ENCODE peak calls at places on chromosome 22, in nine cellular contexts. U, D, E, F, S, L, Z, P and A are unnamed samples.

GRCh38 chr22:25546751-25547150 is 17.7 kb upstream of the GRK3 start:
- DNase-seq in F (no peak), D (no peak), P (no peak), S (no peak), L (no peak), E (peak), Z (no peak), U (no peak), A (no peak)

GRCh38 chr22:25085930-25086901 is 113.4 kb upstream of the CRYBB3 start:
- DNase-seq in U (peak), P (no peak), L (no peak), Z (no peak), D (peak), S (peak), E (peak), F (no peak), A (no peak)

GRCh38 chr22:33781396-33781795 is 138.9 kb downstream of the LARGE1 start:
- DNase-seq in F (no peak), S (peak), Z (peak), E (no peak), U (no peak), P (no peak), L (peak), D (peak), A (no peak)

GRCh38 chr22:46879083-46879482 is 116.6 kb downstream of the TBC1D22A start:
- DNase-seq in Z (no peak), F (no peak), D (peak), U (no peak), P (no peak), L (no peak), S (peak), E (no peak), A (no peak)

GRCh38 chr22:45460288-45461109 is 42.2 kb upstream of the FBLN1 start:
- DNase-seq in U (peak), Z (no peak), F (peak), S (peak), L (peak), D (peak), E (no peak), P (no peak), A (no peak)

GRCh38 chr22:32097018-32097417 is 54.0 kb downstream of the SLC5A1 start:
- DNase-seq in E (no peak), F (no peak), D (no peak), U (no peak), Z (no peak), P (no peak), L (no peak), S (no peak), A (no peak)

GRCh38 chr22:46069518-46070214 is 80.7 kb upstream of the PPARA start:
- DNase-seq in P (peak), D (peak), S (peak), Z (no peak), E (peak), U (no peak), F (peak), L (peak), A (peak)

GRCh38 chr22:47188337-47189055 is 426.0 kb downstream of the TBC1D22A start:
- DNase-seq in F (no peak), L (no peak), E (no peak), U (peak), D (no peak), Z (no peak), P (no peak), S (no peak), A (no peak)

GRCh38 chr22:46783721-46784120 is 21.3 kb downstream of the TBC1D22A start:
- DNase-seq in E (no peak), U (no peak), F (no peak), D (peak), P (no peak), Z (no peak), S (no peak), L (no peak), A (no peak)

GRCh38 chr22:29147241-29147919 is 58.3 kb upstream of the EMID1 start:
- DNase-seq in U (peak), F (no peak), L (no peak), D (no peak), E (no peak), S (no peak), Z (no peak), P (no peak), A (no peak)

GRCh38 chr22:29587938-29588699 is 7.2 kb upstream of the NIPSNAP1 start:
- DNase-seq in U (no peak), Z (no peak), E (peak), S (no peak), F (no peak), D (peak), P (peak), L (peak), A (no peak)

GRCh38 chr22:25137577-25138525 is 61.8 kb upstream of the CRYBB3 start:
- DNase-seq in S (no peak), D (no peak), F (no peak), Z (no peak), L (no peak), E (no peak), U (no peak), P (no peak), A (no peak)

GRCh38 chr22:38835888-38836301 is 7.9 kb downstream of the NPTXR start:
- DNase-seq in L (no peak), D (peak), E (peak), F (no peak), S (no peak), P (no peak), U (no peak), Z (no peak), A (no peak)

GRCh38 chr22:26235792-26236191 is 66.5 kb downstream of the SEZ6L start:
- DNase-seq in E (no peak), S (no peak), U (no peak), P (no peak), Z (no peak), F (no peak), L (no peak), D (no peak), A (no peak)

GRCh38 chr22:26769663-26770062 is 112.3 kb downstream of the MIAT start:
- DNase-seq in D (no peak), U (no peak), F (no peak), P (no peak), S (no peak), E (no peak), Z (no peak), L (no peak), A (no peak)

GRCh38 chr22:37817705-37818311 is 5.4 kb upstream of the GALR3 start:
- DNase-seq in E (peak), D (peak), P (no peak), F (peak), U (peak), S (peak), Z (peak), L (no peak), A (no peak)

DNA sequence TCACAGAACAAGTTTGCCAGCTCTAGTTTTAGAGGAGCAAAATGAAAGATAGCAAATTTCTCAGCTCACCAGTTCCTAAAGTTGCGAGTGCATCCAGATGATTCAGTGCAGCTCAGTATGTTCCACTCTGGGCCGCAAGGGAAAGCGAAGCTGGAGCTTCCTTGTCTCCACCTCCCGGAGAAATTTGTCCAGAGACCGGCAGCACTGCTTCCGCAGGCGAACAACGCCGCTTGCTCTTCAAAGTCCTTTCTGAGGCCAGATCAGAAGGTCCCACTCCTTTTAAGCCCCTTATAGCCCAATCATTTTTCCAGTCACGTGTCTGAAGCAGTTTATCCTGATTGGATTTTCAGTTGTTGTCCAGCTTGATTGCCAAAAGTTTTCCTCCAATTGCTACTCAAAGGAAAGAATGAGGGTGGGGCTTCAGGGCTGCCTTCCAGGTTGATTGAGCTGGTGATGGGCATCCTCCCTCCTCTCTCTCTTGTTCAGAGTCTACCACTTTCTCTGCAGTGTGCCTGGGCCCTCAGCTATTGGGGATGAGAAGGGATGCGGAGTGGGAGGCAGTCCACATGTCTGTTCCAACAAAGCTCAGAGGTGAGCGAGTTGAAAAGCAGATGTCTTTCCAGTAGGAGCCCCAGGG is at the start of gene ZNF280A:
- DNase-seq in U (no peak), S (no peak), P (no peak), E (no peak), F (no peak), L (no peak), Z (no peak), D (peak), A (no peak)
- TF ChIP-seq CTCF in U (no peak), S (no peak), P (no peak), E (no peak), F (no peak), L (peak), Z (peak), D (peak), A (no peak)

GRCh38 chr22:17152340-17152739 is 6.7 kb downstream of the HDHD5 start:
- DNase-seq in U (no peak), S (no peak), Z (no peak), D (no peak), F (no peak), P (no peak), L (no peak), E (no peak), A (no peak)
- H3K4me3 ChIP-seq in U (no peak), S (no peak), Z (no peak), D (no peak), F (no peak), P (no peak), L (no peak), E (no peak), A (no peak)

DNA sequence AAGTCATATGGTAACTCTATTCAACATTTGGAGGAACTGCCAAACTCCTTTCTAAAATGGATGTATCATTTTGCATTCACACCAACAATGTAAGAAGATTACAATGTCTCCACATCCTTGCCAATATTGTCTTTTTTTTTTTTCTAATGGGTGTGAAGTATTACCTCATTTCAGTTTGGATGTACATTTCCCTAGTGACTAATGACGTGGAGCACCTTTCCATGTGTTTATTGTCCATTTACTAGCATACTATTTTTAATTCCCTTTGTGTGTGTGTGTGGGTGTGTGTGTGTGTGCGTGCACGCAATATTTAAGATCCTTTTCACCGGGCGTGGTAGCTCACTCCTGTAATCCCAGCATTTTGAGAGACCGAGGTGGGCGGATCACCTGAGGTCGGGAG is 62.7 kb downstream of the APOL3 start:
- DNase-seq in S (no peak), Z (no peak), P (no peak), D (peak), L (no peak), U (peak), E (no peak), F (no peak), A (no peak)
- TF ChIP-seq CTCF in S (no peak), Z (no peak), P (no peak), D (no peak), L (no peak), U (no peak), E (no peak), F (no peak), A (no peak)

DNA sequence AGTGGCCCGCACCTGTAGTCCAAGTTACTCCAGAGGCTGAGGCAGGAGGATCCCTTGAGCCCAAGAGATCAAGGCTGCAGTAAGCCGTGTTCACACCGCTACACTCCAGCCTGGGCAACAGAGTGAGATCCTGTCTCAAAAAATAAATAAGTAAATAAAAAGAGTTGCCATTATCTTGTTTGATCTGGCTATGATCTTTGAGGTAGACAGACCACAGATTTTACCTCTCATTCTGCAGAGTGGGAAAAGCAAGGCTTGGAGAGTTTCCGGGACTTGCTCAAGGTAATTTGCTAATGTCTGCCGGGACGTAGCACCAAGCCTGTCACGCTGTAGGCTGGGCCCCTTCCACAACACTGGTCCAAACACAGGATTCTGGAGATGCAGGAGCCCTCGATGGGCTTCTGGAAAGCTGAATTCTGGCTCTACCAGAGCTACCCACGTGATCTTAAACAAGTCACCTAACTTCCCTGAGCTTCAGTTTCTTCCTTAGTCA is 6.8 kb downstream of the GRAP2 start:
- DNase-seq in U (no peak), F (no peak), P (no peak), L (no peak), E (no peak), D (no peak), S (no peak), Z (no peak), A (no peak)
- H3K4me3 ChIP-seq in U (no peak), F (no peak), P (no peak), L (no peak), E (no peak), D (no peak), S (no peak), Z (no peak), A (no peak)

DNA sequence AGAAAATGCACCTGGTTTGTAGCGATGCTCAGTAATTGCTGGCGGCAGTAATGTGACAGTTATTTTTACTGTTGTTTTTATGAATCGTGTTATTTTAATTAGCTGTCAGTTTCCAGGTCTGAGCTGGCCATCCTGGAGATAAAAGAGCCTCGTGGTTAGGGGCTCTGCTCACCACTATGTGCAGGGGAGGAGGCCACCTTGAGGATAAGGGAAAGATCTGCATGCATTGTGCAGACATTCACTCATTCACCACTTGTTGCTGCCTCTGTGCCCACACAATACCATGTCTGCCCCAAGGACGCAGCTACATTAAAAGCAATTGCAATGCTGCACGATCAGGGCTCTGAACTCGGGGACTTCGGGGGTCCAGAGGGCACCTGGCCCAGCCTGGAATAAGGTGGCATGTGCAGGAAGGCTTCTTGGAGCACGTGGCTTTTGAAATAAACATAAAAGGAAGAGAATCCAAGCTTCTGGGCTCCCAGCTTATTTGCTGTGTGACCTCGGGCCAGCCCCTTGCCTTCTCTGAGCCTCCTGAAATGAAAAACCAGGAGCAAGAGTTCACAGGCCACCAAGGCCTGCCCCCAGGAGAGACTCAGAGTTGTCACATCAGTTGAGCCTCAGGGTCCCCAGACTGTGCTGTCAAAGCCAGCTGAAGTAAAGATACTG is 44.7 kb upstream of the SHISAL1 start:
- DNase-seq in F (no peak), Z (no peak), S (no peak), P (no peak), U (no peak), D (no peak), L (no peak), E (no peak), A (no peak)
- TF ChIP-seq CTCF in F (no peak), Z (peak), S (no peak), P (peak), U (no peak), D (peak), L (peak), E (no peak), A (no peak)

DNA sequence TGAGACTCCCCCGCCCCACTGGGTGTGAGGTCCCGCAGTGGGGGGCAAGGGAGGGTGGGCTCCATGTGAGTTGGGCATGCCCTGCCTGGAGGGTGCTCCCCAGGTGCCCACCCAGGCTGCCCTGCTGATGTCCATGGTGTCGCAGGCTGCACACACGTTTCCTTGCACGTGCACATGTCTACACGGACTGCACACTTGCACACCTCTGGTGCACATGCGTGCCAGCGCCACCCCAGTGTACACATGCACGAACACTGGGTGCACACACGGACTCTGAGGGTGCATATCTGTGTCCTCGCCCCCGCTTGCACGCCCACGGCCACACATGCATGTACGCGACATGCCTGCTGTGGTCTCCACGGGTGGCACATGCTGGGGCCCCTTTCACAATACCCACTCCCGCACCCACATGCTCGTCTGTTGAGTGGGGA is 35.2 kb upstream of the PRODH start:
- DNase-seq in Z (no peak), P (no peak), U (peak), D (no peak), F (no peak), L (no peak), E (no peak), S (no peak), A (no peak)
- H3K4me3 ChIP-seq in Z (no peak), P (no peak), U (no peak), D (no peak), F (no peak), L (no peak), E (no peak), S (no peak), A (no peak)

GRCh38 chr22:48554893-48555552 is 1272.7 kb downstream of the BRD1 start:
- DNase-seq in S (no peak), P (no peak), F (no peak), Z (no peak), U (no peak), L (no peak), D (no peak), E (peak), A (no peak)
- TF ChIP-seq CTCF in S (no peak), P (peak), F (no peak), Z (no peak), U (no peak), L (no peak), D (no peak), E (no peak), A (no peak)

DNA sequence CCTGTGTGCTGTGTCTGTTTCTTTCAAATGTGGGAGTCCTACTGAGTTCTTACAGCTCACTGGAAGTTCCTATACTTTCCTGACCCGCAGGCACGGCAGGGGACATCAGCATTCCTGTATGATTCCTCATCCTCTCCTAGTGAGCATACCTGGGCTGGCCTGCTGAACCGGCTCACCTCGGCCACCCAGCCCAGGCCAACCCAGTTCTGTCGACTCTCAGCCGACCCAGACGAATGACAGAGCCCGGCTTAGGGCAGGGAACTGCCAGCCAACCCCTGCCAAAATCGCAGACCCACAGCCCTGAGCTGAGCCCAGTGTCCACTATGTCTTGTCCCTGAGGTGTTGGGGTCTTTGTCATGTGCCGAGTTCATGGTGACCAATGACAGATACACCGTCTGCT is 339.7 kb downstream of the BRD1 start:
- DNase-seq in D (no peak), F (no peak), Z (no peak), E (no peak), S (no peak), L (no peak), P (no peak), U (peak), A (no peak)
- H3K4me3 ChIP-seq in D (no peak), F (no peak), Z (no peak), E (no peak), S (no peak), L (no peak), P (no peak), U (no peak), A (no peak)